ENCODE peak calls at places on chromosome 16, in four cellular contexts. I, Q, K and P are unnamed samples.

GRCh38 chr16:6018848-6019489 is 921.4 kb upstream of the EEF2KMT start:
- DNase-seq in I (no peak), Q (no peak), K (no peak), P (no peak)

GRCh38 chr16:29007865-29008593 is 23.2 kb downstream of the LAT start:
- DNase-seq in I (peak), Q (no peak), K (no peak), P (peak)

GRCh38 chr16:25106567-25107465 is 4.7 kb upstream of the LCMT1 start:
- DNase-seq in I (peak), Q (peak), K (no peak), P (peak)

GRCh38 chr16:78791011-78791410 is 691.6 kb downstream of the WWOX start:
- DNase-seq in I (no peak), Q (no peak), K (no peak), P (no peak)

GRCh38 chr16:86525696-86526095 is 15.4 kb downstream of the FOXF1 start:
- DNase-seq in I (no peak), Q (no peak), K (no peak), P (no peak)

GRCh38 chr16:87789437-87790277 is 23.9 kb upstream of the KLHDC4 start:
- DNase-seq in I (no peak), Q (peak), K (no peak), P (no peak)

GRCh38 chr16:15536813-15537212 is 102.4 kb downstream of the BMERB1 start:
- DNase-seq in I (no peak), Q (no peak), K (no peak), P (no peak)

GRCh38 chr16:11123666-11124065 is 132.3 kb downstream of the SOCS1 start:
- DNase-seq in I (no peak), Q (no peak), K (no peak), P (no peak)

GRCh38 chr16:24950275-24950674 is 64.9 kb downstream of the ARHGAP17 start:
- DNase-seq in I (no peak), Q (no peak), K (no peak), P (no peak)

GRCh38 chr16:88063201-88063773 is 112.1 kb downstream of the BANP start:
- DNase-seq in I (no peak), Q (no peak), K (no peak), P (no peak)

GRCh38 chr16:74601131-74601871 is 5.6 kb downstream of the GLG1 start:
- DNase-seq in I (no peak), Q (no peak), K (no peak), P (no peak)
- TF ChIP-seq BHLHE40 in I (no peak), Q (no peak), K (no peak), P (no peak)

DNA sequence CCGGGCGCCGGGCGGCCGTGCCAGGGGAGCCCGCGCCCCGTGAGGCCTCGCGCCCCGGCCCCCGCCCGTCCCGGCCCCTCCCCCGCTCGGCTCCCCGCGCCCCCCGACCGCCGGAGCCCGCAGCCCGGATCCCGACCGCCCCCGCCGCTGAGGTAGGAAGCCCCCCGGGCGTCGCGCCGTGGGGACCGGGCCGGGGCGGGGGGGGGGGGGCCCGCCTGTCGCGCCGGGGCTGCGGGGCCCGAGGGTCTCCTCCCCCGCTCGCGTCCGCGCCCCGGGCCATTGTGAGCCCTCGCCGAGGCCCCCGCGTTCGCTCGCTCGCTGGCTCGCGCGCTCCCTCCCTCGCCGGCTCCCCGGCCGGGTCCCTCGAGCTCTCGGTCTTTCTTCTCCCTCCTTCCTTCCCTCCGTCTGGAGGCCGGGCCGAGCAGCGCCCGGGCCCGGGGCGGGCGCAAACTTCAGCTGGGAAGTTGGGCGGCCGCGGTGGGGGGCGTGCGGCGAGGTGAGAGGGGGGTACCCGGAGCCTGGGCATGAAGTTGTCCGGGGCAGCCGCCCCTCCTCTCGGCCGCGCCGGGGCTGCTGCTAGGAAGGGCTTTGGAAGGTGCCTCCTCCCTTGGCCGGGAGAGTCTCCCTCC is 350 bp downstream of the GLIS2 start:
- DNase-seq in I (peak), Q (no peak), K (no peak), P (peak)
- TF ChIP-seq SP1 in I (no peak), Q (no peak), K (no peak), P (no peak)

DNA sequence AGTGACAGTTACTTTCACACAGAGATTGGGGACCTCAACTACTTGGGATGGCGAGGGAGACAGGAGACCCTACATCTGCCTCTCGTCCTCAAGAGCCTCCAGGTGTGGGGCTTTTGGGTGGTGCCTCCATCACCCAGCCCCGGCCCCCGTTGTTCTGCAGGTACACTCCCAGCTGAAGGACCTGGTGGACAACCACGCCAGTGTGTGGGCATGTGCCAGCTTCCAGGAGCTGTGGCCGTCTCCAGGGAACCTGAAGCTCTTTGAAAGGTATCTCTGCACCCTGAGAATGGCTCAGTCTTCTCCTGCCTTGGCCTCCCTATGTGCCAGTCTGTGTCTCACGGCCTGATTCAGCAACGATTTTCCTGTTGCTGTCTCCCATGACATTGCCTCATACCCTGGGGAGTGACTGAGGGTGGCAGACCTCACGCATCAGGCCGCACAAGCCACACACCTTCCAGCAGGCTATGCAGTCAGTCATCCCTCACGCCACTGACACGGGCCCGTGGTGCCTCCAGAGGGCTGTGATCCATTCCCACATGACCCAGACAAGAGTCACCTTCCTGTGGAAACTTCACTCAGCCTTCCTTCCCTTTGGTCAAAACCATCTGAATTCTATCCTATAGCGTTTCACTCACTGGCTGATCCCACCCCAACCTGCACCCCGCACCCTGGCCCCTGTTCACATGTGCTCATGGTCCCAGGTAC is 3.7 kb downstream of the CCNF start:
- DNase-seq in I (no peak), Q (no peak), K (no peak), P (no peak)
- TF ChIP-seq BHLHE40 in I (no peak), Q (no peak), K (no peak), P (no peak)

GRCh38 chr16:65429504-65430149 is 307.8 kb upstream of the CDH11 start:
- DNase-seq in I (no peak), Q (no peak), K (no peak), P (no peak)
- TF ChIP-seq SP1 in I (no peak), Q (no peak), K (no peak), P (no peak)

DNA sequence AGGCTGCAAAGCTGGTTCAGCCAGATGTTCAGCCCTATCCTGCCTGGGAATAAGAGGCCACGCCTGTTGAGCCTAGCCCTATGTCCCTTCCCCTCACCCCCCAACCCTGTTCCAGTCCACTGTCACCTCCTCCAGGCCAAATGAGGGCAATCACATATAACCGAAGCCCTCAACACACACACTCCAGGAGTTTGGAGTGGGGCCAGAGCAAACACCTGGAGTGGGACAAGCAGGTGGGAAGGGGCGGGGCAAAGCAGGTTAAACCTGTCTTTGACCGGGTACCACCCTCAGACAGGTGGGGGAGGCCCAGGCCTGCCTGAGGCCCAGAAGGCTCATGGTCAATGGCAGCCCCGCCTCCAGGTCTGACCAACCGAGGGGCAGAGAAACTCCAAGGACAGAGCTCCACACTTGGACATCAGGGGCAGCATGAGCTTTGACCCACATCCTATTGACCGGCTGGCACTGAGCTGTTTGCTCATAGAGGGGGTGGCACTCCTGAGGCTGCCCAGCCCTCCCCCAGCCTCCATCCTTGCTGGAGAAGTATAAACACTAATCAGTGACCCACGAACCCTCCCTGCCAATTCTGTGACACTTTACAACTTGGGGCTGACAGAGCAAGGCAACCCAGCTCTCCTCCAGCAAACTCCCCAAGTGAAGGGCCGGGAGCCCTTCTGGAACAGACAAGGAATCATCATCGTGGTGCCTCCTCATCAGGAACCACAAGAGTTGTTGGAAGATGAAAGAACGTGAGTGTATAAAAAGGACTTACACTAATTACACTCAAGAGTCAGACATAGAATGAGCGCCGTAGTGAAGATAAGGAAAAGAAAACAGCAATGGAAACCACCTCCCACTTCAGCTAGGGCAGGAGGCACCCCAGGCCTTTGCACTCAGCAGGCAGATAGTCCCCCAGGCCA is 1.5 kb downstream of the ESRP2 start:
- DNase-seq in I (no peak), Q (peak), K (no peak), P (no peak)
- TF ChIP-seq BHLHE40 in I (no peak), Q (no peak), K (no peak), P (no peak)

GRCh38 chr16:56931253-56931768 is 631 bp upstream of the HERPUD1 start:
- DNase-seq in I (no peak), Q (no peak), K (peak), P (peak)

GRCh38 chr16:56933266-56933619 is 1.3 kb downstream of the HERPUD1 start:
- DNase-seq in I (no peak), Q (no peak), K (no peak), P (no peak)

GRCh38 chr16:56933828-56934598 is 2.1 kb downstream of the HERPUD1 start:
- DNase-seq in I (no peak), Q (no peak), K (no peak), P (no peak)

GRCh38 chr16:56931769-56932587 is at the start of gene HERPUD1:
- DNase-seq in I (peak), Q (peak), K (peak), P (peak)

GRCh38 chr16:56932588-56933265 is 785 bp downstream of the HERPUD1 start:
- DNase-seq in I (peak), Q (peak), K (no peak), P (peak)
- TF ChIP-seq SP1 in I (no peak), Q (no peak), K (no peak), P (no peak)

GRCh38 chr16:74249281-74249680 is 47.3 kb upstream of the PSMD7 start:
- DNase-seq in I (no peak), Q (no peak), K (no peak), P (no peak)

GRCh38 chr16:74253146-74253545 is 43.5 kb upstream of the PSMD7 start:
- DNase-seq in I (no peak), Q (no peak), K (no peak), P (no peak)

GRCh38 chr16:74257061-74257460 is 39.6 kb upstream of the PSMD7 start:
- DNase-seq in I (no peak), Q (no peak), K (no peak), P (no peak)

GRCh38 chr16:74252329-74252728 is 44.3 kb upstream of the PSMD7 start:
- DNase-seq in I (no peak), Q (no peak), K (no peak), P (no peak)
- TF ChIP-seq BHLHE40 in I (no peak), Q (no peak), K (no peak), P (no peak)

GRCh38 chr16:85306071-85306792 is 194.0 kb upstream of the CIBAR2 start:
- DNase-seq in I (peak), Q (peak), K (peak), P (no peak)
- TF ChIP-seq SP1 in I (peak), Q (no peak), K (no peak), P (no peak)